ENCODE peak calls at places on chromosomes 3 and 15, in eight cellular contexts. Y, S, A, D, K, O, L and C are unnamed samples.

GRCh38 chr3:46504780-46505179 is 7.0 kb downstream of the RTP3 start:
- DNase-seq in O (no peak), L (no peak), A (no peak), K (peak; percentile 28), S (no peak), D (no peak), Y (no peak), C (no peak)

GRCh38 chr15:62591842-62592838 is 427.1 kb upstream of the C2CD4B start:
- DNase-seq in O (peak; percentile 13), Y (no peak), K (no peak), S (no peak), D (no peak), A (no peak), L (no peak), C (no peak)

GRCh38 chr3:101624857-101625256 is 50.9 kb downstream of the PCNP start:
- DNase-seq in D (no peak), K (no peak), Y (no peak), O (no peak), S (no peak), A (no peak), L (no peak), C (no peak)

GRCh38 chr15:68348064-68348463 is 70.5 kb downstream of the FEM1B start:
- DNase-seq in D (no peak), Y (peak; percentile 63), S (no peak), A (no peak), L (no peak), O (no peak), K (no peak), C (no peak)

GRCh38 chr3:104412608-104413580 is 953.8 kb upstream of the ALCAM start:
- DNase-seq in O (no peak), A (no peak), Y (no peak), K (no peak), L (no peak), S (no peak), D (no peak), C (no peak)

GRCh38 chr3:14768881-14769280 is 49.9 kb upstream of the FGD5 start:
- DNase-seq in L (no peak), S (no peak), O (no peak), K (no peak), D (no peak), Y (no peak), A (no peak), C (no peak)

GRCh38 chr3:71973337-71974030 is 188.5 kb upstream of the PROK2 start:
- DNase-seq in S (no peak), K (no peak), A (no peak), O (no peak), D (no peak), Y (no peak), L (no peak), C (no peak)

GRCh38 chr3:37256447-37256846 is 82.1 kb upstream of the LRRFIP2 start:
- DNase-seq in D (no peak), O (peak; percentile 17), Y (no peak), K (no peak), L (no peak), A (no peak), S (no peak), C (no peak)

DNA sequence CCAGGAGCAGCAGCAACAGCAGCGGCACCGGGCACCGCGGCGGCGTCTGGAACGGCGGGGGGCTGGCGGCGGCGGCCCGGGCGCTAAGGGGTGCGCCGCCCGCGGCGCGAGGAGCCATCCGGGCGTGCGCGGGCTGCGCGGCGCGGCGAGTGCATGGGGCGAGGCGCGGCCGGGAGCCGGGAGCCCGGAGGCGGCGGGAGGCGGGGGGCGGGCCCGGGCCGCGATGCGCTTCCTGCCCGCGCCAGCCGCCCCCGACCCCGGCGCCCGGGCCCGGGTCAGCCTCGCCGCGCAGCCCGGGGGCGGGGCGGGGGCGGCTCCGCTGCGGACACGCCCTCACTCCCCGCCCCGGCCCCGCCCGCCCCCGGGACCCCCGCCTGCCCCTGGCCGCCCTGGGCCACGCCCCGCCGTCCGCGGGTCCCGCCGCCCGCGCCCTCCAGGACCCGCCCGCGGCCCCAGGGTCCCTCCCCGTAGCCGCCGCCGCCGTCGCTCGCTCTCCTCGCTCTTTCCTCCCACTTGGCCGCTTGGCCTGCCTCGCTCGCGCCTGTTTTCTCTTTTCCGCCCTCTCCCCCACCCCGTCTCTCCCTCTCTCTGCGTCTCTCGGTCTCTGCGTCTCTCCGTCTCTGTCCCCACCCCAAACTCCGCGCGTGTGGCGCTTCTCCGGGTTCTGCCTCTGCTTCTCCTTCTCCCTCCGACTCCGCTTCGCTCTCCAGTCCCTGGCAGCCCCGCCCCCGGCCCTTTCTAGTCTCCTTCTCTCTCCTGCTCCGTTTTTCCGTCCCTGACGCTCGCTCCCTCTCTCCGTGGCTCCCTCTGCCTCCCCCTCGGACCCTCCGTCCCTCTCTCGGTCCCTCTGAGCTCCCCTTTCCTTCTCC is at the start of gene PLXND1:
- DNase-seq in S (peak; percentile 88), K (no peak), Y (peak; percentile 96), D (peak; percentile 94), O (no peak), A (peak; percentile 61), L (peak; percentile 87), C (peak; percentile 59)
- H3K9me3 ChIP-seq in S (no peaks in the 10 kb centered on the region), K (no peaks in the 10 kb centered on the region), Y (no peaks in the 10 kb centered on the region), D (no peaks in the 10 kb centered on the region), O (no peaks in the 10 kb centered on the region), A (no peaks in the 10 kb centered on the region), L (no peaks in the 10 kb centered on the region), C (no peaks in the 10 kb centered on the region)

GRCh38 chr3:129234441-129234840 is 15.0 kb upstream of the COPG1 start:
- DNase-seq in Y (no peak), D (no peak), A (no peak), S (no peak), O (no peak), K (no peak), L (no peak), C (no peak)

GRCh38 chr3:129233538-129233937 is 15.9 kb upstream of the COPG1 start:
- DNase-seq in K (peak; percentile 91), S (peak; percentile 78), O (no peak), D (no peak), A (peak; percentile 31), L (no peak), Y (no peak), C (peak; percentile 67)

GRCh38 chr3:129231331-129232119 is 17.9 kb upstream of the COPG1 start:
- DNase-seq in K (no peak), O (no peak), Y (no peak), A (no peak), L (no peak), D (no peak), S (no peak), C (no peak)

GRCh38 chr3:129228891-129229585 is 20.4 kb upstream of the COPG1 start:
- DNase-seq in D (peak; percentile 42), L (no peak), S (no peak), A (no peak), O (peak; percentile 77), Y (peak; percentile 29), K (no peak), C (no peak)

DNA sequence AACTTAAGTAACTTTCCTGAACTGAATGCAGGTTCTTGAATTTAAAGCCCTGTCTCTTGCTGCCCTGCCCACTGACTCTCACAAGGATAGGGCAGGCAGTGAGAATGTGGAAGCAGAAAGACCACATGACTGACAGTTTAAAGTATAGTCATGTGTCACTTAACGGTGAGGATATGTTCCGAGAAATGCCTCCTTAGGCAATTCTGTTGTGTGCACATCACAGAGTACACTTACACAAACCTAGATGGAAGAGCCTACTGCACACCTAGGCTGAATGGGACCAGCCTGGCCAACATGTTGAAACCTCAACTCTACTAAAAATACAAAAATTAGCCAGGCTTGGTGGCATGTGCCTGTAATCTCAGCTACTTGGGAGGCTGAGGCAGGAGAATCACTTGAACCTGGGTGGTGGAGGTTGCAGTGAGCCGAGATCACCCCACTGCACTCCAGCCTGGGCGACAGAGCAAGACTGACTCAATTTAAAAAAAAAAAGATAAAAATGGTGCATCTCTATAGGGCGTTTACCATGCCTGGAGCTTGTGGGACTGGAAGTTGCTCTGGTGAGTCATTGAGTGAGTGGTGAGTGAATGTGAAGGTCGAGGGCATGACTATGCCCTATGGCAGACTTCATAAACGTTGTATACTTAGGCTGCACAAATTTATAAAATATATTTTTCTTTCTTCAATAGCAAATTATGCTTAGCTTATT is 18.9 kb upstream of the COPG1 start:
- DNase-seq in O (peak; percentile 68), A (no peak), L (no peak), S (no peak), D (no peak), K (no peak), Y (peak; percentile 25), C (no peak)
- TF ChIP-seq POLR2AphosphoS5 in O (no peak), A (no peak), L (no peak), S (peak; percentile 30), D (no peak), K (no peak), Y (no peak), C (peak; percentile 16)

DNA sequence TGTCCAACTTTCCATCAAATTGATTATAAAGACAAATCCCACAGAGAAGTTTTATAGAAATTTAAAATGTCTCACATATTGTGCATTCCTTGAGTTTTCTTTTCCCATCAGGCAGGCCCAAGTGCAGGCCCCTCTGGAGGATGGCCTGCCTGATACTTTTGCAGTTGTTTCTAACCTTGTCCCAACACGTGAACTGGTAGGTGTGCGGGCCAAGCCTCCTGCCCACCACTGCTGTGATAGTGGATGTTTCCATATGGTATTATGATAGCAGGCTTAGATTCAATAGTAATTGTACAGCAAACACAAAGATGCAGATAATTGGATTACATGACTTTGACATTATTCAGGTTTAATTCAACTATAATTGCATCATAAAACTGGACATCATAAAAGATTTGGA is 1.4 kb downstream of the P2RY12 start:
- DNase-seq in Y (no peak), A (no peak), L (no peak), D (no peak), K (no peak), O (no peak), S (no peak), C (no peak)
- TF ChIP-seq EP300 in Y (no peak), A (no peak), L (no peak), D (no peak), K (no peak), O (no peak), S (no peak), C (no peak)

GRCh38 chr3:152305075-152305474 is 36.3 kb downstream of the MBNL1 start:
- DNase-seq in L (no peak), K (no peak), S (no peak), A (no peak), D (no peak), O (no peak), Y (no peak), C (no peak)

GRCh38 chr3:152309535-152310317 is 41.0 kb downstream of the MBNL1 start:
- DNase-seq in Y (no peak), A (no peak), K (no peak), S (no peak), L (no peak), O (no peak), D (no peak), C (no peak)

GRCh38 chr3:152307829-152308474 is 39.2 kb downstream of the MBNL1 start:
- DNase-seq in Y (no peak), K (no peak), L (no peak), D (no peak), S (no peak), O (peak; percentile 58), A (no peak), C (no peak)

GRCh38 chr3:152308475-152308844 is 39.7 kb downstream of the MBNL1 start:
- DNase-seq in Y (no peak), A (no peak), D (no peak), K (no peak), L (no peak), O (no peak), S (no peak), C (no peak)

DNA sequence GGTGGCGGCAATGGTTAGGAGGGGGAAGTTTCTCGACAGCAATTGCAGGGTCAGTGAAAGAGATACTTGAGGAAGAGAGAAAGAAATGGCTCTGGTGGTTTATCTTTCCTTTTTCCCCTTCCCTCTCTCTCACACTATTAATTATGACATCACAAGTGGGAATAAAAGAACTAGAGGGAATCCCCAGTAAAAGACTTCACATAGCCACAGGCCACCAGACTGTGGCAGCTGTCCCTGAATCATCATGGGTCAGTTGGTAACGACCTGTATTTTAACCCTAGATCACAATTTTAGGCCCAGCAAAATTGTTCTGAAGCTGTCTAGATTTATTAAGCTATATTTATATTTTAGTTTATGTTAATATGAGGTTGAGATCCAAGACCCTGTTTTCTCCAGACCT is 40.3 kb downstream of the MBNL1 start:
- DNase-seq in K (no peak), O (no peak), Y (no peak), D (no peak), A (no peak), S (no peak), L (no peak), C (no peak)
- H3K9me3 ChIP-seq in K (peaks cover 2% of the 10 kb centered on the region), O (no peaks in the 10 kb centered on the region), Y (peaks cover 2% of the 10 kb centered on the region), D (no peaks in the 10 kb centered on the region), A (no peaks in the 10 kb centered on the region), S (no peaks in the 10 kb centered on the region), L (no peaks in the 10 kb centered on the region), C (no peaks in the 10 kb centered on the region)